ENCODE peak calls at places on chromosomes 3 and 15, in seven cellular contexts. One of them, this sample, is unnamed.

GRCh38 chr15:71940004-71940588 is 129.7 kb downstream of the NR2E3 start:
- DNase-seq in H1: no peak
- DNase-seq in spleen: no peak
- DNase-seq in GM12891: no peak
- DNase-seq in stomach: no peak
- DNase-seq in K562: no peak
- DNase-seq in sigmoid colon: no peak
- DNase-seq in this sample: no peak

GRCh38 chr3:196517919-196518318 is 2.8 kb upstream of the SMCO1 start:
- DNase-seq in H1: no peak
- DNase-seq in spleen: no peak
- DNase-seq in GM12891: no peak
- DNase-seq in stomach: peak
- DNase-seq in K562: no peak
- DNase-seq in sigmoid colon: no peak
- DNase-seq in this sample: no peak

GRCh38 chr15:63135804-63136203 is 14.1 kb downstream of the LACTB start:
- DNase-seq in H1: no peak
- DNase-seq in spleen: no peak
- DNase-seq in GM12891: no peak
- DNase-seq in stomach: no peak
- DNase-seq in K562: no peak
- DNase-seq in sigmoid colon: no peak
- DNase-seq in this sample: no peak

GRCh38 chr3:21621396-21621695 is 129.7 kb downstream of the ZNF385D start:
- DNase-seq in H1: no peak
- DNase-seq in spleen: no peak
- DNase-seq in GM12891: no peak
- DNase-seq in stomach: no peak
- DNase-seq in K562: no peak
- DNase-seq in sigmoid colon: no peak
- DNase-seq in this sample: no peak

GRCh38 chr3:126329927-126330725 is 27.1 kb downstream of the KLF15 start:
- DNase-seq in H1: no peak
- DNase-seq in spleen: no peak
- DNase-seq in GM12891: no peak
- DNase-seq in stomach: no peak
- DNase-seq in K562: no peak
- DNase-seq in sigmoid colon: peak
- DNase-seq in this sample: no peak

GRCh38 chr3:43691120-43692002 is 623 bp downstream of the ABHD5 start:
- DNase-seq in H1: peak
- DNase-seq in spleen: peak
- DNase-seq in GM12891: peak
- DNase-seq in stomach: peak
- DNase-seq in K562: peak
- DNase-seq in sigmoid colon: peak
- DNase-seq in this sample: peak

GRCh38 chr3:100662113-100662823 is 47.0 kb upstream of the TFG start:
- DNase-seq in H1: no peak
- DNase-seq in spleen: no peak
- DNase-seq in GM12891: no peak
- DNase-seq in stomach: no peak
- DNase-seq in K562: no peak
- DNase-seq in sigmoid colon: no peak
- DNase-seq in this sample: no peak

GRCh38 chr15:40049076-40049475 is 10.1 kb upstream of the SRP14 start:
- DNase-seq in H1: no peak
- DNase-seq in spleen: peak
- DNase-seq in GM12891: no peak
- DNase-seq in stomach: no peak
- DNase-seq in K562: no peak
- DNase-seq in sigmoid colon: no peak
- DNase-seq in this sample: no peak

GRCh38 chr3:195907730-195908438 is 467 bp downstream of the TNK2 start:
- DNase-seq in H1: no peak
- DNase-seq in spleen: peak
- DNase-seq in GM12891: no peak
- DNase-seq in stomach: peak
- DNase-seq in K562: peak
- DNase-seq in sigmoid colon: peak
- DNase-seq in this sample: no peak

GRCh38 chr3:42654331-42655201 is 1.1 kb downstream of the ZBTB47 start:
- DNase-seq in H1: peak
- DNase-seq in spleen: peak
- DNase-seq in GM12891: peak
- DNase-seq in stomach: peak
- DNase-seq in K562: peak
- DNase-seq in sigmoid colon: peak
- DNase-seq in this sample: no peak

GRCh38 chr3:70933105-70933810 is 620.8 kb upstream of the MDFIC2 start:
- DNase-seq in H1: no peak
- DNase-seq in spleen: no peak
- DNase-seq in GM12891: no peak
- DNase-seq in stomach: no peak
- DNase-seq in K562: no peak
- DNase-seq in sigmoid colon: no peak
- DNase-seq in this sample: no peak

GRCh38 chr3:101479022-101479421 is 34.0 kb downstream of the SENP7 start:
- DNase-seq in H1: no peak
- DNase-seq in spleen: no peak
- DNase-seq in GM12891: no peak
- DNase-seq in stomach: no peak
- DNase-seq in K562: no peak
- DNase-seq in sigmoid colon: no peak
- DNase-seq in this sample: no peak

GRCh38 chr3:120487079-120487693 is 36.4 kb upstream of the FSTL1 start:
- DNase-seq in H1: no peak
- DNase-seq in spleen: no peak
- DNase-seq in GM12891: no peak
- DNase-seq in stomach: no peak
- DNase-seq in K562: no peak
- DNase-seq in sigmoid colon: peak
- DNase-seq in this sample: no peak

GRCh38 chr15:93037341-93038063 is 51.5 kb downstream of the RGMA start:
- DNase-seq in H1: no peak
- DNase-seq in spleen: peak
- DNase-seq in GM12891: no peak
- DNase-seq in stomach: no peak
- DNase-seq in K562: no peak
- DNase-seq in sigmoid colon: peak
- DNase-seq in this sample: no peak

GRCh38 chr3:47408839-47409229 is 28.0 kb downstream of the PTPN23 start:
- DNase-seq in H1: no peak
- DNase-seq in spleen: no peak
- DNase-seq in GM12891: no peak
- DNase-seq in stomach: no peak
- DNase-seq in K562: no peak
- DNase-seq in sigmoid colon: no peak
- DNase-seq in this sample: no peak
- TF ChIP-seq POLR2A in H1: no peak
- TF ChIP-seq POLR2A in spleen: no peak
- TF ChIP-seq POLR2A in GM12891: no peak
- TF ChIP-seq POLR2A in stomach: no peak
- TF ChIP-seq POLR2A in K562: no peak
- TF ChIP-seq POLR2A in sigmoid colon: no peak
- TF ChIP-seq POLR2A in this sample: no peak

GRCh38 chr15:31342381-31342780 is 15.7 kb downstream of the KLF13 start:
- DNase-seq in H1: no peak
- DNase-seq in spleen: peak
- DNase-seq in GM12891: no peak
- DNase-seq in stomach: no peak
- DNase-seq in K562: no peak
- DNase-seq in sigmoid colon: no peak
- DNase-seq in this sample: no peak

GRCh38 chr15:31341501-31342195 is 15.0 kb downstream of the KLF13 start:
- DNase-seq in H1: no peak
- DNase-seq in spleen: peak
- DNase-seq in GM12891: no peak
- DNase-seq in stomach: no peak
- DNase-seq in K562: no peak
- DNase-seq in sigmoid colon: no peak
- DNase-seq in this sample: no peak

GRCh38 chr15:31344266-31344665 is 17.6 kb downstream of the KLF13 start:
- DNase-seq in H1: no peak
- DNase-seq in spleen: peak
- DNase-seq in GM12891: no peak
- DNase-seq in stomach: no peak
- DNase-seq in K562: no peak
- DNase-seq in sigmoid colon: no peak
- DNase-seq in this sample: no peak

GRCh38 chr15:31343831-31344230 is 17.2 kb downstream of the KLF13 start:
- DNase-seq in H1: no peak
- DNase-seq in spleen: peak
- DNase-seq in GM12891: no peak
- DNase-seq in stomach: no peak
- DNase-seq in K562: no peak
- DNase-seq in sigmoid colon: no peak
- DNase-seq in this sample: no peak

DNA sequence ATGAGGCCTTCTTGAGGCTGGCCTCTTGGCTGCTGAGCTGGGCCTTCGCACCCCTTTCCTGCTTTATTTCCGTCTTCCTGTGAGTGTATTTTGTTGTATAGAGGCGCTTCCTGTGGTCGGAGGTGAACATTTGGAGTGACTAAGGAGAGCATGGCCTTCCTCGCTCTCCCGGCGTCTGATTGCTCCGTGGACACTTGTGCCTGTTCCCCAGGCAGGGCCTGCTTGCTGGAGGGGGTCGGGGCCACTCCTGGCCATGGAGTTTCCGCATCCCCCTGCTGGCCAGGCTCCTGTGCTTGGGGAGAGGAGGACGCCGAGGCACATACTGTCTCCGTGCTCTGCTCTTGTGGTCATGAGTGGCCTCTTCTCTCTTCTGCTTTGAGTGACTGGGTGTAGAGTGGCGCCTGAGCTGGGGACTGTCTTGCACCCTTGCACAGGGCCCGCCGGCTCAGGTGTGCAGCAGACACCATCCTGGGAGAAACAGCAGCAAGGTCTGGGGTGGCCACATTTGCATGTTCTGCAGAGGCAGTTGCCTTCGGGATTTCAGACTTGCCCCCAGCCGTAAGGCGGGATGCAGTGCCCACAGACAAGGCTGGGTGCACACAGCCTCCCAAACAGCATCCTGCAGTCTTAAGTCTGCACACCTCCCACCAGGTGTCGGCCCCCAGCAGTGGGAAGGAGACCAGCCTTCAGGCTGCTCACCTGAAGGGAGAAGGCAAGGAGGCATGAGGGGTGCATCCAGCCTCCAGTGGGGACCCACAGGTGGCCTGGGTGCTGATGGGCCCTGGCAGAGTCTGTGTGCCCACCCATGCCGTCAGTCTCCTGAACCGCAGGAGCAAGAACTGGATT is 16.4 kb downstream of the KLF13 start:
- DNase-seq in H1: no peak
- DNase-seq in spleen: peak
- DNase-seq in GM12891: no peak
- DNase-seq in stomach: no peak
- DNase-seq in K562: no peak
- DNase-seq in sigmoid colon: no peak
- DNase-seq in this sample: no peak
- TF ChIP-seq POLR2AphosphoS5 in H1: no peak
- TF ChIP-seq POLR2AphosphoS5 in spleen: peak
- TF ChIP-seq POLR2AphosphoS5 in GM12891: no peak
- TF ChIP-seq POLR2AphosphoS5 in stomach: no peak
- TF ChIP-seq POLR2AphosphoS5 in K562: no peak
- TF ChIP-seq POLR2AphosphoS5 in sigmoid colon: no peak
- TF ChIP-seq POLR2AphosphoS5 in this sample: no peak

GRCh38 chr3:49928511-49929017 is 1.0 kb downstream of the MON1A start:
- DNase-seq in H1: no peak
- DNase-seq in spleen: no peak
- DNase-seq in GM12891: no peak
- DNase-seq in stomach: no peak
- DNase-seq in K562: no peak
- DNase-seq in sigmoid colon: no peak
- DNase-seq in this sample: no peak

GRCh38 chr3:49930922-49931321 is 1.3 kb upstream of the MON1A start:
- DNase-seq in H1: peak
- DNase-seq in spleen: no peak
- DNase-seq in GM12891: no peak
- DNase-seq in stomach: no peak
- DNase-seq in K562: peak
- DNase-seq in sigmoid colon: no peak
- DNase-seq in this sample: no peak

GRCh38 chr3:49930241-49930690 is 655 bp upstream of the MON1A start:
- DNase-seq in H1: no peak
- DNase-seq in spleen: no peak
- DNase-seq in GM12891: no peak
- DNase-seq in stomach: no peak
- DNase-seq in K562: no peak
- DNase-seq in sigmoid colon: no peak
- DNase-seq in this sample: no peak

GRCh38 chr3:49927798-49928197 is 1.8 kb downstream of the MON1A start:
- DNase-seq in H1: no peak
- DNase-seq in spleen: no peak
- DNase-seq in GM12891: no peak
- DNase-seq in stomach: no peak
- DNase-seq in K562: no peak
- DNase-seq in sigmoid colon: no peak
- DNase-seq in this sample: no peak

DNA sequence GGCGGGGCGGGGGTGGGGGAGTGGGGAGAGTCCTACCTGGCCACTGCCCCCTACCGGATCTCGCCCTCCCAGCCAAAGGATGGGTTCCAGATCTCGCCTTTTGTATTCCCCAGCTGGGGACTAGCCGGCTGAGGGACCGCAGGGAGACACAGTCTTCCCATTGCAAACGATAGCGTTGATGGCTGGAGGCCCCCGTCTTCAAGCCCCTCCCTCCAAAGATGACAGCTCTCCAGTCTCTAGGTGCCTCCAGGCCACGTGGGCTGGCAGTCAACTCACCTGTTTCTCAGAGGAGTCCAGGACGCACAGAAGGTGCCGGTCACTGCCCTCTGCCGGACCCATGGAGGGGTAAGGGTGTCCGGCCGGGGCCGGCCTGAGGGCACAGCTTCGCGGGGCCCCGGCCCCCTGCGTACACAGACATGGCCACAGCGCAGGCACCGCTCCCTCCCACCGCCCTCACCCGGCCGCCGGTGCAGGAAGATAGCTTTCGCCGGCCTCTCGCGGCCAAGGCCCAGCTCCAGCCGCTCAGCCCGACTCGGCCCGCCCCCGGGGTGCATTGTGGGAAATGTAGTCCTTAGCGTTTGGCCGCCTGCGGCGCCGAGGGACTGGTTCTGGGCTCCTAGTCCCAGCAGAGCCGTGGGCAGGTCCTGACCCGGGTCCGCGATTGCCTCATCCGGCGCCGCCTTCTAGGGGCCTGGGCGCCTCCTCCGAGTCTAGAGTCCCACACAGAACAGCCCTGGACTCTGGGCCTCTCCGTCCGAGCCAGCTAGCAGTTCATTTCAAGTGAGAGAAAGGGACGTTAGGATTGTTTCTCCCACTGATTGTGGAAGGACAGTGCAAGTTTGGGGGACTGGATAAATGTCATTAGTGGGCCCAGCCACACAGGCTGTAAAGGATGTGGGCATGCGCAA is at the start of gene MON1A:
- DNase-seq in H1: peak
- DNase-seq in spleen: peak
- DNase-seq in GM12891: peak
- DNase-seq in stomach: peak
- DNase-seq in K562: peak
- DNase-seq in sigmoid colon: peak
- DNase-seq in this sample: peak
- TF ChIP-seq POLR2A in H1: peak
- TF ChIP-seq POLR2A in spleen: no peak
- TF ChIP-seq POLR2A in GM12891: peak
- TF ChIP-seq POLR2A in stomach: no peak
- TF ChIP-seq POLR2A in K562: peak
- TF ChIP-seq POLR2A in sigmoid colon: no peak
- TF ChIP-seq POLR2A in this sample: peak

GRCh38 chr3:153052096-153052460 is 109.9 kb upstream of the RAP2B start:
- DNase-seq in H1: no peak
- DNase-seq in spleen: no peak
- DNase-seq in GM12891: no peak
- DNase-seq in stomach: peak
- DNase-seq in K562: peak
- DNase-seq in sigmoid colon: peak
- DNase-seq in this sample: no peak
- TF ChIP-seq POLR2AphosphoS5 in H1: no peak
- TF ChIP-seq POLR2AphosphoS5 in spleen: no peak
- TF ChIP-seq POLR2AphosphoS5 in GM12891: no peak
- TF ChIP-seq POLR2AphosphoS5 in stomach: no peak
- TF ChIP-seq POLR2AphosphoS5 in K562: no peak
- TF ChIP-seq POLR2AphosphoS5 in sigmoid colon: peak
- TF ChIP-seq POLR2AphosphoS5 in this sample: no peak

This sample was measured in GM12892.